ENCODE peak calls at places on chromosomes 12 and 14, in six cellular contexts. E is H9, Q is dorsolateral prefrontal cortex, W is AG09309, Y is fibroblast of pulmonary artery, G is fibroblast of the aortic adventitia. T is an unnamed sample.

GRCh38 chr12:131511391-131511802 is 199.5 kb upstream of the SFSWAP start:
- DNase-seq in E (peak; percentile 58), Q (no peak), W (no peak), Y (peak; percentile 7), G (no peak), T (no peak)

GRCh38 chr12:131195796-131196195 is 242.1 kb downstream of the ADGRD1 start:
- DNase-seq in E (peak; percentile 12), Q (no peak), W (no peak), Y (no peak), G (no peak), T (no peak)

GRCh38 chr12:44379827-44380226 is 496.3 kb downstream of the NELL2 start:
- DNase-seq in E (peak; percentile 42), Q (no peak), W (no peak), Y (no peak), G (no peak), T (no peak)

GRCh38 chr12:26319511-26319910 is 124.1 kb downstream of the SSPN start:
- DNase-seq in E (no peak), Q (no peak), W (no peak), Y (peak; percentile 97), G (peak; percentile 95), T (no peak)

GRCh38 chr12:50039151-50039835 is 14.0 kb upstream of the RACGAP1 start:
- DNase-seq in E (peak; percentile 97), Q (peak; percentile 82), W (no peak), Y (peak; percentile 81), G (peak; percentile 79), T (peak; percentile 95)

GRCh38 chr14:76089151-76089550 is 62.6 kb upstream of the GPATCH2L start:
- DNase-seq in E (no peak), Q (no peak), W (no peak), Y (no peak), G (no peak), T (no peak)

GRCh38 chr12:121050725-121051124 is 11.7 kb upstream of the OASL start:
- DNase-seq in E (no peak), Q (no peak), W (no peak), Y (no peak), G (no peak), T (no peak)

GRCh38 chr12:67651380-67651695 is 2.8 kb downstream of the DYRK2 start:
- DNase-seq in E (no peak), Q (no peak), W (no peak), Y (peak; percentile 60), G (peak; percentile 71), T (no peak)

GRCh38 chr12:21169878-21170472 is 39.0 kb downstream of the SLCO1B1 start:
- DNase-seq in E (peak; percentile 87), Q (no peak), W (peak; percentile 4), Y (peak; percentile 62), G (peak; percentile 56), T (peak; percentile 77)

GRCh38 chr14:99566009-99566389 is 38.0 kb downstream of the CCDC85C start:
- DNase-seq in E (no peak), Q (no peak), W (no peak), Y (no peak), G (no peak), T (no peak)

GRCh38 chr12:57621497-57622292 is 10.5 kb downstream of the ARHGEF25 start:
- DNase-seq in E (peak; percentile 76), Q (peak; percentile 72), W (no peak), Y (no peak), G (peak; percentile 34), T (peak; percentile 81)

GRCh38 chr12:75120202-75120774 is 89.4 kb downstream of the KCNC2 start:
- DNase-seq in E (no peak), Q (no peak), W (no peak), Y (no peak), G (peak; percentile 14), T (no peak)

GRCh38 chr12:53759261-53759660 is 7.5 kb upstream of the CISTR start:
- DNase-seq in E (no peak), Q (no peak), W (no peak), Y (no peak), G (no peak), T (no peak)

GRCh38 chr12:111185206-111185888 is 183.5 kb downstream of the PHETA1 start:
- DNase-seq in E (no peak), Q (no peak), W (no peak), Y (no peak), G (no peak), T (no peak)

GRCh38 chr12:105724651-105725050 is 394.2 kb downstream of the C12orf75 start:
- DNase-seq in E (no peak), Q (no peak), W (no peak), Y (peak; percentile 17), G (peak; percentile 4), T (no peak)

DNA sequence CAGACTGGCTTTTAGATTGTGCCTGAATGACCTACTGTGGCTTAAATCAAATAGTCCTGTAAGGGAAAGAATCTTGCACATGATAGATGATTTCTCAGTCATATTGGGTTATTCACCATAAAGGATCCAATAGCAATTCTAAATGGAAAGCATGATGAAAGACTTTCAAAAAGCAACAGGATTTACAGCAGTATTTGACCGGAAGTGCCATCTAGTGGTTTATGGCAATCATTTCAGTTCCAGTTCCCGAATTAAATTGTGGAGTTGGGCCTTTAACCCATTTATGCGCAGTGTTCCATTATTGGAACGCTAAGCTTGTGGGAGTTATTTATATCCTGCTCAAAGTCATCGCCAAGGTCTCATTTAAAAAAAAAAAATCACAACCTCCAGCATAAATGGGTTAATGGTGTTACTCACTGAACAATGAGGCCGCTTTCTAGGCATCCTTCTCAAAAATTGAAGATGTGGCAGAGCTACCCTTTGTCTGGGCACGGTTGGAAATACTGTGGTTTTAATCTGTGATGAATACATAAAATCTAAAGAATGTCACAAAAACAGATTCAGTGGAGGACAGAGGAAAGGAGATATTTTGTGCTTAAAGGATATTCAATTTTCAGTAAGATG is 60.8 kb upstream of the REP15 start:
- DNase-seq in E (no peak), Q (no peak), W (peak; percentile 42), Y (peak; percentile 78), G (peak; percentile 83), T (no peak)
- TF ChIP-seq CTCF in E (peak; percentile 75), Q (peak; percentile 69), W (peak; percentile 54), Y (peak; percentile 63), G (peak; percentile 61), T (peak; percentile 91)

DNA sequence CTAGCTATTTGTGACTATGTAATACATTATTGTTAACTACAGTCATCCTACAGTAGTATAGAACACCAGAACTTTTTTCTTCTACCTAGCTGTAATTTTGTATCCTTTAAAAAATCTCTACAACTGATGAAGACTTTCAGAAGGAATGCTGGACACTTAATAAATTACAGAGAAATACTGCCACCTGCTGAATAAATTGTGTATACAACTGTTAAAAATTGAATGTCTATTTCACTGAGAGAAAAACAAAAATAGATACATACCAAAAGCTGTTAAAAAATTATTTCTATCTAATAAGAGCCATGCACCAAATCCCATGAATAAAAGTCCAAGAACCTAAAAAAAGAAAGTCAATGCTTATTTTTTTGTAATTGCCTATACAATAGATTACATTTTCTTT is 6.6 kb downstream of the TSPAN19 start:
- DNase-seq in E (no peak), Q (no peak), W (no peak), Y (peak; percentile 61), G (peak; percentile 61), T (no peak)
- TF ChIP-seq CTCF in E (peak; percentile 74), Q (peak; percentile 58), W (peak; percentile 25), Y (peak; percentile 41), G (peak; percentile 34), T (peak; percentile 78)

GRCh38 chr14:68922201-68922613 is 56.9 kb downstream of the ACTN1 start:
- DNase-seq in E (no peak), Q (no peak), W (no peak), Y (no peak), G (no peak), T (no peak)

GRCh38 chr14:68922886-68923285 is 56.2 kb downstream of the ACTN1 start:
- DNase-seq in E (no peak), Q (no peak), W (no peak), Y (no peak), G (no peak), T (no peak)

GRCh38 chr14:68921049-68921448 is 58.1 kb downstream of the ACTN1 start:
- DNase-seq in E (no peak), Q (no peak), W (no peak), Y (no peak), G (no peak), T (no peak)

GRCh38 chr14:68919129-68919927 is 59.8 kb downstream of the ACTN1 start:
- DNase-seq in E (no peak), Q (no peak), W (no peak), Y (no peak), G (no peak), T (no peak)

GRCh38 chr14:68921666-68922065 is 57.4 kb downstream of the ACTN1 start:
- DNase-seq in E (no peak), Q (no peak), W (no peak), Y (no peak), G (no peak), T (no peak)
- TF ChIP-seq CTCF in E (peak; percentile 32), Q (no peak), W (no peak), Y (peak; percentile 11), G (no peak), T (no peak)

GRCh38 chr14:87524011-87524410 is 469.0 kb downstream of the GALC start:
- DNase-seq in E (no peak), Q (no peak), W (no peak), Y (no peak), G (no peak), T (no peak)

GRCh38 chr14:87522575-87522974 is 470.4 kb downstream of the GALC start:
- DNase-seq in E (peak; percentile 80), Q (no peak), W (no peak), Y (no peak), G (no peak), T (no peak)
- TF ChIP-seq CTCF in E (peak; percentile 54), Q (no peak), W (no peak), Y (no peak), G (no peak), T (no peak)

GRCh38 chr12:115866909-115867525 is 410.5 kb downstream of the MED13L start:
- DNase-seq in E (peak; percentile 56), Q (no peak), W (no peak), Y (no peak), G (no peak), T (no peak)
- TF ChIP-seq CTCF in E (peak; percentile 63), Q (no peak), W (no peak), Y (peak; percentile 4), G (no peak), T (no peak)

GRCh38 chr12:2959508-2960431 is 573 bp downstream of the TEAD4 start:
- DNase-seq in E (peak; percentile 56), Q (peak; percentile 60), W (no peak), Y (peak; percentile 63), G (peak; percentile 71), T (peak; percentile 40)
- TF ChIP-seq CTCF in E (no peak), Q (no peak), W (no peak), Y (no peak), G (no peak), T (no peak)

GRCh38 chr12:12626471-12626870 is 14.8 kb downstream of the CREBL2 start:
- DNase-seq in E (no peak), Q (no peak), W (no peak), Y (no peak), G (no peak), T (no peak)

GRCh38 chr12:12622418-12622817 is 10.7 kb downstream of the CREBL2 start:
- DNase-seq in E (no peak), Q (no peak), W (no peak), Y (no peak), G (no peak), T (no peak)

GRCh38 chr12:12616512-12617275 is 5.0 kb downstream of the CREBL2 start:
- DNase-seq in E (no peak), Q (no peak), W (no peak), Y (peak; percentile 5), G (no peak), T (no peak)

GRCh38 chr12:12624479-12625120 is 12.9 kb downstream of the CREBL2 start:
- DNase-seq in E (no peak), Q (no peak), W (no peak), Y (no peak), G (no peak), T (no peak)

GRCh38 chr12:12620730-12621315 is 9.1 kb downstream of the CREBL2 start:
- DNase-seq in E (no peak), Q (no peak), W (no peak), Y (no peak), G (no peak), T (no peak)
- TF ChIP-seq CTCF in E (no peak), Q (no peak), W (no peak), Y (no peak), G (no peak), T (no peak)

T was measured in neural crest cell.